ENCODE peak calls at places on chromosomes 1 and 21, in seven cellular contexts. L, W, A, G, M, S and U are unnamed samples.

GRCh38 chr1:161473363-161473762 is 31.9 kb upstream of the FCGR2A start:
- DNase-seq in W (no peak), G (no peak), M (no peak), S (no peak), A (no peak), L (peak), U (peak)

GRCh38 chr1:22117851-22118250 is 25.0 kb downstream of the WNT4 start:
- DNase-seq in W (no peak), L (no peak), A (no peak), S (no peak), M (no peak), G (no peak), U (no peak)

GRCh38 chr1:81414417-81415087 is 386.2 kb upstream of the ADGRL2 start:
- DNase-seq in S (peak), W (peak), A (peak), M (no peak), G (peak), L (peak), U (peak)

GRCh38 chr1:205921559-205921887 is 21.7 kb downstream of the SLC26A9 start:
- DNase-seq in G (peak), A (no peak), L (no peak), M (no peak), W (no peak), S (no peak), U (no peak)

GRCh38 chr1:209405183-209405823 is 178.2 kb upstream of the CAMK1G start:
- DNase-seq in G (no peak), M (no peak), W (no peak), L (no peak), A (no peak), S (peak), U (peak)

GRCh38 chr21:21025742-21026141 is 27.5 kb downstream of the NCAM2 start:
- DNase-seq in A (no peak), L (no peak), S (no peak), M (no peak), G (no peak), W (no peak), U (no peak)

GRCh38 chr1:156870734-156871133 is 10.1 kb downstream of the NTRK1 start:
- DNase-seq in S (peak), L (peak), G (no peak), W (no peak), A (no peak), M (no peak), U (peak)

GRCh38 chr21:38869946-38870345 is 64.2 kb downstream of the ETS2 start:
- DNase-seq in M (no peak), L (no peak), A (no peak), S (peak), G (no peak), W (no peak), U (peak)

GRCh38 chr21:42194863-42195262 is 24.1 kb upstream of the ABCG1 start:
- DNase-seq in A (no peak), S (no peak), G (no peak), M (no peak), L (no peak), W (no peak), U (no peak)

GRCh38 chr21:34128124-34128523 is 54.7 kb downstream of the MRPS6 start:
- DNase-seq in M (no peak), G (no peak), L (no peak), A (no peak), S (no peak), W (no peak), U (no peak)

GRCh38 chr1:184254849-184255248 is 132.0 kb upstream of the C1orf21 start:
- DNase-seq in W (no peak), A (no peak), M (no peak), L (no peak), G (no peak), S (no peak), U (no peak)

GRCh38 chr1:43979528-43980254 is 681 bp downstream of the B4GALT2 start:
- DNase-seq in A (no peak), L (peak), S (peak), G (peak), W (peak), M (no peak), U (peak)

GRCh38 chr1:22536506-22536905 is 26.8 kb upstream of the EPHA8 start:
- DNase-seq in S (peak), M (no peak), A (no peak), L (no peak), G (no peak), W (no peak), U (no peak)

GRCh38 chr21:27219068-27219467 is 252.2 kb upstream of the ADAMTS5 start:
- DNase-seq in M (no peak), G (no peak), S (peak), W (no peak), A (no peak), L (no peak), U (peak)

GRCh38 chr1:161491472-161491871 is 13.8 kb upstream of the FCGR2A start:
- DNase-seq in L (no peak), S (no peak), G (no peak), M (no peak), W (no peak), A (no peak), U (no peak)

GRCh38 chr1:50152236-50152635 is 43.5 kb downstream of the ELAVL4 start:
- DNase-seq in L (no peak), A (no peak), M (no peak), S (no peak), G (no peak), W (no peak), U (no peak)

GRCh38 chr1:15852036-15852827 is 4.7 kb downstream of the SPEN start:
- DNase-seq in G (no peak), A (no peak), M (no peak), S (peak), L (no peak), W (no peak), U (peak)